ENCODE peak calls at places on chromosome 21, in eight cellular contexts. E is lower leg skin, Q is BE2C, T is Calu3, V is psoas muscle, A is nephron progenitor cell, S is AG09319, F is left ventricle myocardium inferior. M is an unnamed sample.
A peak's percentile ranks its signal among the peaks of the same experiment; 100 is the strongest.

GRCh38 chr21:18041012-18041411 is 203.6 kb upstream of the CHODL start:
- DNase-seq in E (no peak), Q (peak; percentile 60), T (no peak), V (no peak), A (peak; percentile 7), S (no peak), F (no peak), M (no peak)

GRCh38 chr21:21384977-21385376 is 386.8 kb downstream of the NCAM2 start:
- DNase-seq in E (no peak), Q (no peak), T (no peak), V (no peak), A (no peak), S (no peak), F (no peak), M (no peak)

GRCh38 chr21:33380483-33380998 is 22.7 kb upstream of the IFNGR2 start:
- DNase-seq in E (peak; percentile 94), Q (peak; percentile 75), T (peak; percentile 93), V (peak; percentile 91), A (no peak), S (peak; percentile 86), F (peak; percentile 90), M (no peak)

GRCh38 chr21:31727181-31727580 is 4.7 kb downstream of the SCAF4 start:
- DNase-seq in E (no peak), Q (no peak), T (no peak), V (no peak), A (no peak), S (no peak), F (no peak), M (no peak)

GRCh38 chr21:16624468-16625102 is 888.3 kb upstream of the CXADR start:
- DNase-seq in E (no peak), Q (peak; percentile 79), T (no peak), V (no peak), A (peak; percentile 20), S (no peak), F (no peak), M (no peak)

GRCh38 chr21:32560896-32561295 is 24.4 kb downstream of the TCP10L start:
- DNase-seq in E (no peak), Q (no peak), T (no peak), V (no peak), A (no peak), S (no peak), F (no peak), M (no peak)

GRCh38 chr21:14862794-14863720 is 201.7 kb downstream of the NRIP1 start:
- DNase-seq in E (no peak), Q (peak; percentile 21), T (peak; percentile 21), V (no peak), A (peak; percentile 26), S (no peak), F (no peak), M (no peak)

GRCh38 chr21:14401217-14401616 is 18.3 kb upstream of the HSPA13 start:
- DNase-seq in E (no peak), Q (no peak), T (no peak), V (no peak), A (no peak), S (no peak), F (no peak), M (no peak)

GRCh38 chr21:32520885-32521735 is 64.2 kb downstream of the TCP10L start:
- DNase-seq in E (peak; percentile 77), Q (peak; percentile 69), T (peak; percentile 35), V (peak; percentile 88), A (no peak), S (peak; percentile 86), F (peak; percentile 94), M (no peak)

GRCh38 chr21:28745131-28746055 is 247.3 kb downstream of the LTN1 start:
- DNase-seq in E (peak; percentile 72), Q (peak; percentile 80), T (peak; percentile 68), V (peak; percentile 62), A (peak; percentile 77), S (peak; percentile 81), F (peak; percentile 66), M (peak; percentile 44)

GRCh38 chr21:17813353-17813752 is 5.8 kb downstream of the C21orf91 start:
- DNase-seq in E (no peak), Q (no peak), T (no peak), V (no peak), A (no peak), S (no peak), F (no peak), M (no peak)

GRCh38 chr21:42535602-42536171 is 22.0 kb downstream of the SLC37A1 start:
- DNase-seq in E (no peak), Q (no peak), T (no peak), V (no peak), A (no peak), S (no peak), F (no peak), M (no peak)

GRCh38 chr21:21973806-21974205 is 975.6 kb downstream of the NCAM2 start:
- DNase-seq in E (no peak), Q (no peak), T (no peak), V (no peak), A (peak; percentile 1), S (no peak), F (no peak), M (no peak)

GRCh38 chr21:29470397-29470796 is 171.7 kb downstream of the BACH1 start:
- DNase-seq in E (no peak), Q (no peak), T (no peak), V (no peak), A (no peak), S (no peak), F (no peak), M (no peak)

GRCh38 chr21:42850866-42851391 is 28.4 kb downstream of the WDR4 start:
- DNase-seq in E (no peak), Q (peak; percentile 55), T (peak; percentile 20), V (no peak), A (peak; percentile 21), S (no peak), F (no peak), M (no peak)

GRCh38 chr21:37561941-37562919 is 195.7 kb downstream of the DYRK1A start:
- DNase-seq in E (no peak), Q (no peak), T (no peak), V (no peak), A (no peak), S (no peak), F (no peak), M (no peak)

GRCh38 chr21:37562920-37563640 is 196.5 kb downstream of the DYRK1A start:
- DNase-seq in E (no peak), Q (peak; percentile 38), T (peak; percentile 11), V (peak; percentile 42), A (no peak), S (no peak), F (no peak), M (no peak)

GRCh38 chr21:37564341-37564923 is 197.9 kb downstream of the DYRK1A start:
- DNase-seq in E (peak; percentile 84), Q (peak; percentile 92), T (peak; percentile 84), V (peak; percentile 87), A (no peak), S (peak; percentile 62), F (peak; percentile 66), M (no peak)

GRCh38 chr21:37564924-37565529 is 198.5 kb downstream of the DYRK1A start:
- DNase-seq in E (no peak), Q (no peak), T (peak; percentile 17), V (no peak), A (no peak), S (no peak), F (no peak), M (no peak)

DNA sequence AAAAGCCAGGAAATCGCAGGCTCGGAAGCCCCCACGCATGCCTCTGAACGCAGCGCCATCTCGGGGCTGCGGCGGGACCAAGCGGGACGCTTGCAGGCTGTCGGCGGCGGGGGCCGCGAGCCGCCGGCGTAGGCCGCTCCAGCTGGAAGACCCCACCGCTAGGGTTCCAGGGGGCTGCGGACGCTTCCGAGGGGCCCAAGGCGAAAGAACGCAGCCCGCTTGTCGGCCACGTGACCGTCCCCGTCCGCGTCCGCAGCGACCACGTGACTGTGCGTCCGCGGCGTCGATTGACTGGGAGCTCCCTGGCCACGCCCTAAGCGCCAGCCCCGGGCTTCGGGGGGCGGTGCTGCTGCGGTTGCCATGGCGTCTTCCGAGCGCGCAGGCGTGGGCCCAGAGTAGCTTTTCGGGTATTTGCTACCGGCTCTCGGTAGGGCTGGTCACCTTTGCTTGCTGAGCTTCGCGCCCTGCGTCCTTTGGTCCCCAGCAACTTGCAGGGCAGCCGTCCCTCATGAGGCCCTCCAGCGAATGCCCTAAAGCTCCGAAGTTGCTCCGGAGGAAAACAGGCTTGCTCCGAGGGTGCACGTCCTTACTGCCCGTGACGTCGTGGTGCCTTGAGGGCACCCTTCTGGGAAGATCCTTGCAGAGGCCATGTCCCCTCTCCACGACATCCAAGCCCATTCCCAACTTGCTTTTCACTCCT is 197.2 kb downstream of the DYRK1A start:
- DNase-seq in E (peak; percentile 91), Q (peak; percentile 96), T (peak; percentile 92), V (peak; percentile 94), A (no peak), S (peak; percentile 72), F (peak; percentile 94), M (no peak)
- TF ChIP-seq CTCF in E (no peak), Q (peak; percentile 41), T (no peak), V (peak; percentile 52), A (no peak), S (peak; percentile 29), F (peak; percentile 58), M (no peak)

GRCh38 chr21:41369105-41369914 is 7.5 kb downstream of the MX2 start:
- DNase-seq in E (no peak), Q (no peak), T (no peak), V (peak; percentile 43), A (peak; percentile 70), S (no peak), F (peak; percentile 49), M (peak; percentile 43)
- TF ChIP-seq CTCF in E (no peak), Q (no peak), T (no peak), V (no peak), A (peak; percentile 7), S (no peak), F (no peak), M (no peak)

GRCh38 chr21:38511198-38511597 is 12.9 kb upstream of the ERG start:
- DNase-seq in E (no peak), Q (no peak), T (no peak), V (no peak), A (no peak), S (no peak), F (no peak), M (no peak)

GRCh38 chr21:38506606-38507331 is 8.5 kb upstream of the ERG start:
- DNase-seq in E (no peak), Q (no peak), T (no peak), V (no peak), A (no peak), S (no peak), F (peak; percentile 31), M (no peak)

GRCh38 chr21:38507374-38507942 is 9.2 kb upstream of the ERG start:
- DNase-seq in E (no peak), Q (no peak), T (no peak), V (no peak), A (no peak), S (no peak), F (no peak), M (no peak)

GRCh38 chr21:38505654-38506523 is 7.6 kb upstream of the ERG start:
- DNase-seq in E (peak; percentile 46), Q (peak; percentile 21), T (peak; percentile 33), V (no peak), A (no peak), S (peak; percentile 34), F (no peak), M (no peak)

GRCh38 chr21:38511662-38512243 is 13.5 kb upstream of the ERG start:
- DNase-seq in E (no peak), Q (no peak), T (no peak), V (no peak), A (no peak), S (no peak), F (no peak), M (no peak)
- TF ChIP-seq CTCF in E (no peak), Q (no peak), T (no peak), V (no peak), A (no peak), S (no peak), F (no peak), M (no peak)

GRCh38 chr21:46114963-46115362 is 17.1 kb downstream of the COL6A2 start:
- DNase-seq in E (no peak), Q (peak; percentile 6), T (no peak), V (peak; percentile 13), A (no peak), S (no peak), F (peak; percentile 10), M (peak; percentile 19)
- TF ChIP-seq CTCF in E (no peak), Q (no peak), T (no peak), V (no peak), A (no peak), S (no peak), F (no peak), M (no peak)